ENCODE peak calls at places on chromosomes 7 and 10, in nine cellular contexts. C, A, D, K, L, H, P, G and Q are unnamed samples.

GRCh38 chr10:92847185-92847864 is 995 bp upstream of the EXOC6 start:
- DNase-seq in C (no peak), A (no peak), D (no peak), K (peak; percentile 64), L (peak; percentile 58), H (no peak), P (no peak), G (peak; percentile 50), Q (no peak)

GRCh38 chr10:95456486-95456885 is 104.7 kb downstream of the SORBS1 start:
- DNase-seq in C (no peak), A (no peak), D (no peak), K (no peak), L (no peak), H (no peak), P (no peak), G (no peak), Q (no peak)

GRCh38 chr10:133161486-133162051 is 1.6 kb downstream of the KNDC1 start:
- DNase-seq in C (no peak), A (no peak), D (no peak), K (no peak), L (no peak), H (no peak), P (no peak), G (no peak), Q (no peak)

GRCh38 chr7:157793973-157794763 is 457.4 kb downstream of the DNAJB6 start:
- DNase-seq in C (no peak), A (no peak), D (no peak), K (no peak), L (no peak), H (peak; percentile 34), P (peak; percentile 17), G (no peak), Q (no peak)

GRCh38 chr7:67484244-67484751 is 487.7 kb downstream of the TYW1 start:
- DNase-seq in C (peak; percentile 84), A (peak; percentile 61), D (no peak), K (peak; percentile 68), L (peak; percentile 69), H (peak; percentile 68), P (peak; percentile 55), G (peak; percentile 69), Q (peak; percentile 75)

GRCh38 chr10:69009360-69009759 is 20.8 kb downstream of the KIFBP start:
- DNase-seq in C (no peak), A (no peak), D (no peak), K (no peak), L (no peak), H (no peak), P (no peak), G (no peak), Q (no peak)

GRCh38 chr10:126041804-126042231 is 145.5 kb downstream of the FANK1 start:
- DNase-seq in C (no peak), A (peak; percentile 87), D (peak; percentile 85), K (peak; percentile 72), L (peak; percentile 97), H (peak; percentile 60), P (peak; percentile 89), G (peak; percentile 20), Q (peak; percentile 72)

GRCh38 chr7:111370002-111370401 is 192.3 kb downstream of the IMMP2L start:
- DNase-seq in C (no peak), A (no peak), D (no peak), K (peak; percentile 78), L (no peak), H (no peak), P (no peak), G (peak; percentile 33), Q (no peak)

GRCh38 chr7:102125127-102125561 is 161.5 kb upstream of the SH2B2 start:
- DNase-seq in C (no peak), A (peak; percentile 59), D (no peak), K (peak; percentile 92), L (no peak), H (no peak), P (peak; percentile 80), G (peak; percentile 88), Q (no peak)

GRCh38 chr10:120460191-120460590 is 3.2 kb downstream of the PLPP4 start:
- DNase-seq in C (no peak), A (no peak), D (no peak), K (peak; percentile 74), L (no peak), H (no peak), P (no peak), G (peak; percentile 40), Q (no peak)

GRCh38 chr10:121672733-121673132 is 74.5 kb upstream of the FGFR2 start:
- DNase-seq in C (no peak), A (no peak), D (no peak), K (no peak), L (no peak), H (no peak), P (no peak), G (no peak), Q (no peak)

GRCh38 chr10:22183771-22184466 is 33.9 kb downstream of the EBLN1 start:
- DNase-seq in C (no peak), A (no peak), D (no peak), K (no peak), L (no peak), H (no peak), P (no peak), G (no peak), Q (no peak)

GRCh38 chr7:16801111-16801542 is 3.7 kb downstream of the AGR2 start:
- DNase-seq in C (peak; percentile 72), A (no peak), D (no peak), K (peak; percentile 97), L (peak; percentile 47), H (no peak), P (no peak), G (peak; percentile 95), Q (peak; percentile 21)

GRCh38 chr10:6973904-6974303 is 393.8 kb upstream of the PRKCQ start:
- DNase-seq in C (no peak), A (no peak), D (peak; percentile 51), K (no peak), L (peak; percentile 15), H (no peak), P (no peak), G (no peak), Q (no peak)

GRCh38 chr10:99421233-99421739 is 9.1 kb downstream of the GOT1 start:
- DNase-seq in C (no peak), A (no peak), D (no peak), K (no peak), L (no peak), H (no peak), P (no peak), G (no peak), Q (no peak)

GRCh38 chr10:7826971-7827370 is 8.7 kb downstream of the TAF3 start:
- DNase-seq in C (no peak), A (no peak), D (no peak), K (peak; percentile 44), L (no peak), H (no peak), P (no peak), G (peak; percentile 77), Q (no peak)

GRCh38 chr7:18489624-18490023 is 5.9 kb upstream of the HDAC9 start:
- DNase-seq in C (no peak), A (no peak), D (no peak), K (no peak), L (no peak), H (no peak), P (no peak), G (no peak), Q (no peak)

GRCh38 chr10:51397695-51398094 is 301.7 kb downstream of the CSTF2T start:
- DNase-seq in C (no peak), A (peak; percentile 51), D (no peak), K (peak; percentile 87), L (no peak), H (no peak), P (peak; percentile 65), G (peak; percentile 3), Q (no peak)

GRCh38 chr10:99339077-99339476 is 9.9 kb downstream of the CNNM1 start:
- DNase-seq in C (no peak), A (no peak), D (no peak), K (peak; percentile 60), L (no peak), H (no peak), P (no peak), G (peak; percentile 38), Q (no peak)

GRCh38 chr7:37052673-37053072 is 328.4 kb upstream of the AOAH start:
- DNase-seq in C (no peak), A (no peak), D (no peak), K (peak; percentile 38), L (peak; percentile 40), H (peak; percentile 39), P (peak; percentile 44), G (peak; percentile 34), Q (peak; percentile 67)

GRCh38 chr7:46352335-46352954 is 431.4 kb upstream of the IGFBP3 start:
- DNase-seq in C (peak; percentile 66), A (peak; percentile 56), D (no peak), K (peak; percentile 73), L (peak; percentile 42), H (peak; percentile 60), P (no peak), G (peak; percentile 80), Q (peak; percentile 79)

GRCh38 chr10:69449841-69450240 is 1.4 kb upstream of the TSPAN15 start:
- DNase-seq in C (peak; percentile 6), A (peak; percentile 57), D (peak; percentile 41), K (peak; percentile 92), L (peak; percentile 86), H (peak; percentile 59), P (no peak), G (peak; percentile 84), Q (peak; percentile 59)

GRCh38 chr10:20535846-20536245 is 361.3 kb downstream of the NEBL start:
- DNase-seq in C (no peak), A (no peak), D (no peak), K (no peak), L (no peak), H (no peak), P (no peak), G (no peak), Q (no peak)

GRCh38 chr10:63605568-63605967 is 84.4 kb downstream of the REEP3 start:
- DNase-seq in C (no peak), A (no peak), D (no peak), K (peak; percentile 13), L (no peak), H (no peak), P (no peak), G (peak; percentile 39), Q (no peak)

GRCh38 chr10:15106352-15107013 is 9.3 kb downstream of the RPP38 start:
- DNase-seq in C (peak; percentile 10), A (peak; percentile 61), D (peak; percentile 29), K (peak; percentile 47), L (peak; percentile 79), H (peak; percentile 75), P (peak; percentile 78), G (peak; percentile 79), Q (peak; percentile 70)

GRCh38 chr7:35415411-35415822 is 161.5 kb upstream of the TBX20 start:
- DNase-seq in C (no peak), A (no peak), D (no peak), K (no peak), L (no peak), H (no peak), P (peak; percentile 88), G (no peak), Q (no peak)

GRCh38 chr10:117164878-117165556 is 26.9 kb upstream of the VAX1 start:
- DNase-seq in C (no peak), A (no peak), D (no peak), K (no peak), L (no peak), H (no peak), P (no peak), G (no peak), Q (no peak)